ENCODE peak calls at places on chromosome 9, in four cellular contexts. One of them, this sample, is unnamed.

GRCh38 chr9:97905228-97905627 is 17.1 kb downstream of the TRMO start:
- DNase-seq in IMR-90: no peak
- DNase-seq in keratinocyte: no peak
- DNase-seq in K562: no peak
- DNase-seq in this sample: no peak

GRCh38 chr9:131006601-131007000 is 2.4 kb upstream of the LAMC3 start:
- DNase-seq in IMR-90: no peak
- DNase-seq in keratinocyte: no peak
- DNase-seq in K562: no peak
- DNase-seq in this sample: no peak

GRCh38 chr9:111895996-111896941 is at the start of gene UGCG:
- DNase-seq in IMR-90: peak; percentile 90
- DNase-seq in keratinocyte: no peak
- DNase-seq in K562: peak; percentile 94
- DNase-seq in this sample: peak; percentile 92

GRCh38 chr9:18036364-18036896 is 437.5 kb upstream of the ADAMTSL1 start:
- DNase-seq in IMR-90: no peak
- DNase-seq in keratinocyte: no peak
- DNase-seq in K562: no peak
- DNase-seq in this sample: no peak

GRCh38 chr9:123283048-123283408 is 14.6 kb upstream of the STRBP start:
- DNase-seq in IMR-90: no peak
- DNase-seq in keratinocyte: no peak
- DNase-seq in K562: no peak
- DNase-seq in this sample: no peak

GRCh38 chr9:4857163-4857562 is 64.4 kb downstream of the RCL1 start:
- DNase-seq in IMR-90: no peak
- DNase-seq in keratinocyte: no peak
- DNase-seq in K562: no peak
- DNase-seq in this sample: no peak

GRCh38 chr9:132406554-132407122 is at the start of gene TTF1:
- DNase-seq in IMR-90: peak; percentile 88
- DNase-seq in keratinocyte: peak; percentile 35
- DNase-seq in K562: peak; percentile 94
- DNase-seq in this sample: peak; percentile 88

GRCh38 chr9:138075961-138076649 is 198.5 kb downstream of the CACNA1B start:
- DNase-seq in IMR-90: no peak
- DNase-seq in keratinocyte: no peak
- DNase-seq in K562: no peak
- DNase-seq in this sample: no peak

GRCh38 chr9:71761938-71762353 is 6.4 kb downstream of the CEMIP2 start:
- DNase-seq in IMR-90: no peak
- DNase-seq in keratinocyte: no peak
- DNase-seq in K562: no peak
- DNase-seq in this sample: no peak

GRCh38 chr9:95055851-95056551 is 261.5 kb downstream of the FANCC start:
- DNase-seq in IMR-90: peak; percentile 77
- DNase-seq in keratinocyte: no peak
- DNase-seq in K562: no peak
- DNase-seq in this sample: peak; percentile 74

GRCh38 chr9:129412814-129413536 is 207.9 kb downstream of the C9orf50 start:
- DNase-seq in IMR-90: peak; percentile 78
- DNase-seq in keratinocyte: no peak
- DNase-seq in K562: peak; percentile 70
- DNase-seq in this sample: peak; percentile 81

GRCh38 chr9:68905129-68905528 is 108.8 kb downstream of the PRKACG start:
- DNase-seq in IMR-90: no peak
- DNase-seq in keratinocyte: no peak
- DNase-seq in K562: no peak
- DNase-seq in this sample: no peak

GRCh38 chr9:124216474-124217176 is 41.1 kb upstream of the NEK6 start:
- DNase-seq in IMR-90: no peak
- DNase-seq in keratinocyte: no peak
- DNase-seq in K562: no peak
- DNase-seq in this sample: no peak

GRCh38 chr9:126144617-126145456 is 181.8 kb upstream of the MVB12B start:
- DNase-seq in IMR-90: no peak
- DNase-seq in keratinocyte: no peak
- DNase-seq in K562: no peak
- DNase-seq in this sample: no peak
- H3K9me1 ChIP-seq in IMR-90: no peaks in the 10 kb centered on the region
- H3K9me1 ChIP-seq in keratinocyte: no peaks in the 10 kb centered on the region
- H3K9me1 ChIP-seq in K562: no peaks in the 10 kb centered on the region
- H3K9me1 ChIP-seq in this sample: no peaks in the 10 kb centered on the region

GRCh38 chr9:11558043-11558442 is 945.2 kb upstream of the PTPRD start:
- DNase-seq in IMR-90: no peak
- DNase-seq in keratinocyte: no peak
- DNase-seq in K562: no peak
- DNase-seq in this sample: no peak
- H3K9me1 ChIP-seq in IMR-90: no peaks in the 10 kb centered on the region
- H3K9me1 ChIP-seq in keratinocyte: no peaks in the 10 kb centered on the region
- H3K9me1 ChIP-seq in K562: no peaks in the 10 kb centered on the region
- H3K9me1 ChIP-seq in this sample: no peaks in the 10 kb centered on the region

GRCh38 chr9:70420267-70421019 is 6.0 kb upstream of the KLF9 start:
- DNase-seq in IMR-90: peak; percentile 82
- DNase-seq in keratinocyte: no peak
- DNase-seq in K562: peak; percentile 67
- DNase-seq in this sample: peak; percentile 91

GRCh38 chr9:70425192-70425591 is 10.7 kb upstream of the KLF9 start:
- DNase-seq in IMR-90: no peak
- DNase-seq in keratinocyte: no peak
- DNase-seq in K562: no peak
- DNase-seq in this sample: no peak

GRCh38 chr9:70421272-70422180 is 7.1 kb upstream of the KLF9 start:
- DNase-seq in IMR-90: peak; percentile 54
- DNase-seq in keratinocyte: no peak
- DNase-seq in K562: no peak
- DNase-seq in this sample: peak; percentile 44

GRCh38 chr9:70421020-70421271 is 6.5 kb upstream of the KLF9 start:
- DNase-seq in IMR-90: no peak
- DNase-seq in keratinocyte: no peak
- DNase-seq in K562: no peak
- DNase-seq in this sample: no peak

DNA sequence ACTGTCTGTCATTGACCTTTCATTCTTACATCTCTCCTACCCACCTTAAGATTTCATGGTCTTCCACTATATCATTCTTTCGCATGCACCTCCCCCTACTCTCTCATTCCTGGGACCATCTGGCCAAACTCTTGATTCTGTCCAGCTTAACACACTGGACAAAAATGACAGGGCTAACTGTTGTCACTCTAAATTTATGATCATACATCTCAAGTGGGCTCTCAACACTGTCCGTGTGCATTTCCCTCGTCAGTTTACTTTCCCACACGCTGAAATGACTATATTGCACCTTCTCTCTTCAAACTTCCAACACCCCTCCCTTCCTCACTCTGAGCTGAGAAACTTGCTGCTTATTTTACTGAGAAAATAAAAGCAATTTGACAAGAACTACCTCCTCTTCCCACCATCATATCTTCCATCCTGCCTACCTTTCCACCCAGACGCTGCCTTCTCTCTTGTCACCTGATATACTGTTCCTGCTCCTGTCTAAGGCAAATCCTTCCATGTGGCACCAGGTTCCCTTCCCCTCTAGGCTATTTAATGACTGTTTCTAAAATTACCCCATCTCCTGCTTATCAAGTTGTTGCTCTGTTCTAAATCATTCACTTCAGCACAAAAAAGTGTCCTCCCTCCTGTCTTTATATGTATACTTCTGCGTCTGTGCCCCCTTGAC is 8.1 kb upstream of the KLF9 start:
- DNase-seq in IMR-90: no peak
- DNase-seq in keratinocyte: no peak
- DNase-seq in K562: no peak
- DNase-seq in this sample: no peak
- H3K9me1 ChIP-seq in IMR-90: peaks cover 3% of the 10 kb centered on the region
- H3K9me1 ChIP-seq in keratinocyte: no peaks in the 10 kb centered on the region
- H3K9me1 ChIP-seq in K562: no peaks in the 10 kb centered on the region
- H3K9me1 ChIP-seq in this sample: no peaks in the 10 kb centered on the region

DNA sequence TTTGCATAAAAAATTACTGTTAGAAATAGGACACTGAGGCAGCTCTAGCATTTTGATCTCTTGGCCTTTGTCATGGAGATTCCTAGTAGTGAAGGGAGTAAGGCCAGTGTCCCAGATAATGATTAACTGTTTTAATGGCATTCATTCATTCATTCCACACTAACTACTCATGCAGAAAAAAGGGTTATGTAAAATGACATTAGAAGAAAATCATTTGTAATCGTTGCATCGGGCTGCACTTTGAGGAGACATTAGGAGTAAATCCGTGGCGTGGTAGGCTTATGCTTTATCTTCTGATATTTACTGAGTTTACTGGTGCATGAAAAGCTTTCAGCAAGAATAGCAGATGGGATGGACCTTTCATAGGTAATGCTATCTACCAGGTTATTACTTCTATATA is 82.6 kb upstream of the GRHPR start:
- DNase-seq in IMR-90: no peak
- DNase-seq in keratinocyte: no peak
- DNase-seq in K562: no peak
- DNase-seq in this sample: no peak
- H3K9me1 ChIP-seq in IMR-90: no peaks in the 10 kb centered on the region
- H3K9me1 ChIP-seq in keratinocyte: no peaks in the 10 kb centered on the region
- H3K9me1 ChIP-seq in K562: no peaks in the 10 kb centered on the region
- H3K9me1 ChIP-seq in this sample: no peaks in the 10 kb centered on the region

DNA sequence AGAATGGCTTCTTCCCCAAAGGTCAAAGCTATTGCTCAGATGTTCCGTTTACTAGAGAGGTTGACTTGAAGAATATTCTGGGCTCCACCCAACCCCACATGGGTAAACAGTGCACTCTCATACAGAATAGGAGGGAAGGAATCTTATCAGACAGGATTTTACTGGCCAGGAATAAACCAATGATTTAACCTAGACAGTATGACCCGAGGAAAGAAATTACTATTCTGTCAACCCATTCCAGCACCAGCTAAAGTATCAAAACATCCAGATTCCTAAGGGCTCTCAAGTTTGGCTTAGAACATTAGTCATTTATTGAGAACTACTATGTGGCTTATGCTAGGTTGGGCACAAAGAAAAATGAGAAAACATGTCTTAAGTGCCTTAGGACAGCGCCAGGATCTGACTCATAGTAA is 493.6 kb upstream of the KLF4 start:
- DNase-seq in IMR-90: peak; percentile 56
- DNase-seq in keratinocyte: peak; percentile 44
- DNase-seq in K562: no peak
- DNase-seq in this sample: peak; percentile 21
- H3K9me1 ChIP-seq in IMR-90: no peaks in the 10 kb centered on the region
- H3K9me1 ChIP-seq in keratinocyte: no peaks in the 10 kb centered on the region
- H3K9me1 ChIP-seq in K562: no peaks in the 10 kb centered on the region
- H3K9me1 ChIP-seq in this sample: no peaks in the 10 kb centered on the region

GRCh38 chr9:34603610-34604231 is 8.2 kb downstream of the RPP25L start:
- DNase-seq in IMR-90: peak; percentile 63
- DNase-seq in keratinocyte: no peak
- DNase-seq in K562: peak; percentile 75
- DNase-seq in this sample: peak; percentile 77

GRCh38 chr9:34600908-34601307 is 11.0 kb downstream of the RPP25L start:
- DNase-seq in IMR-90: no peak
- DNase-seq in keratinocyte: peak; percentile 84
- DNase-seq in K562: no peak
- DNase-seq in this sample: no peak

GRCh38 chr9:34599546-34599945 is 10.0 kb upstream of the CNTFR start:
- DNase-seq in IMR-90: no peak
- DNase-seq in keratinocyte: no peak
- DNase-seq in K562: no peak
- DNase-seq in this sample: no peak

GRCh38 chr9:34602906-34603305 is 9.0 kb downstream of the RPP25L start:
- DNase-seq in IMR-90: no peak
- DNase-seq in keratinocyte: no peak
- DNase-seq in K562: no peak
- DNase-seq in this sample: no peak

DNA sequence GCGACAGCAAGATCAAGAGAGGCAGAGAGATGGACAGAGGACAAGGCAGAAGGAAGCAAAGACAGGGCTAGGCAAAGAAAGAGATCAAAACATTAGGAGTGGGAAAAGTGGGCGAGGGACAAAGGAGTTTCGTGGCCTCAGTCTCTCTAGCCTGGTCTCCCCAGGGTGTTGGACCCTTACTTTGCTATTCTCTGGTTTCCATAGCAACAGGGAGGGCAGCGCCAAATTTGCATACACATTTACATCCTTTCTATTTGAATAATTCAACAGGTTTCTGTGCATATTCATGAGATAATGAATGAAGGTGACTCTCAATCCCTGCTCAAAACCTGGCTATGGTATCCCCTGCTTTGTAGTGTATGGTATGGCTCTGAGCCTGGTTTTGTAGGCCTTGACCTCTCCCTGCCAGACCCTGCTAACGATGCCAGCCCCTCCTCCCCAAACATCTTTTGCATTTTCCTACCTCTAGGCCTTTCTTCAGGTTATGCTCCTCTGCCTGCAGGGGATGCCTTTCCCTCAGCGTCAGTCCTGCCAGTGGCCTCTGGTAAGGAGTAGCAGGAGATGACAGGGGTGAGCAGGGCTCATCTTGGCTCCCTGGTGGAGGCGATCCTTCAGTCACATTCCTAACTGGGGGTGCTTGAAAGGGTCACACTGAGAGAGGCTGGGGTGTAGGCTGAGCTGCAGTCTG is 9.9 kb downstream of the RPP25L start:
- DNase-seq in IMR-90: no peak
- DNase-seq in keratinocyte: no peak
- DNase-seq in K562: no peak
- DNase-seq in this sample: no peak
- H3K9me1 ChIP-seq in IMR-90: no peaks in the 10 kb centered on the region
- H3K9me1 ChIP-seq in keratinocyte: no peaks in the 10 kb centered on the region
- H3K9me1 ChIP-seq in K562: no peaks in the 10 kb centered on the region
- H3K9me1 ChIP-seq in this sample: no peaks in the 10 kb centered on the region

DNA sequence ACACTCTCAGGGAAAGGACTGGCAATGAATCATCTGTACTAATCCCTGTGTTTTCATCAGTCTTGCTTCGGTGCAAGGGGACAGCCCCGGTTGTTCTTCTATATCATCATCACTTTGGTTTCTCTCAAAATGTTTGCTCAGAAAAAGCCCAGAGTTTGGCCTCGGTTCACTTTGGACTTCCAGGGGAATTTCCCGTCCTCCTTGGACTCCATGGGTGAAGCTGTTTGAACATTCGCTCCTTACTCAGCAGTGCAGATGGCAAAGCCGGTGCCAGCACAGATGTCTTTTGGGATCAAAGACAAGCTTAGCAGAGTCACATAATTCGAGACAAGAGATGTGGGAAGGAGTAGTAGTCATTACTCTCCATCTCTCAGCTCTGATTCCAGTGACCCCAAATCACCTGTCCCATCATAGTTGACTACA is 69.8 kb upstream of the TNFSF8 start:
- DNase-seq in IMR-90: no peak
- DNase-seq in keratinocyte: no peak
- DNase-seq in K562: no peak
- DNase-seq in this sample: no peak
- H3K9me1 ChIP-seq in IMR-90: no peaks in the 10 kb centered on the region
- H3K9me1 ChIP-seq in keratinocyte: no peaks in the 10 kb centered on the region
- H3K9me1 ChIP-seq in K562: no peaks in the 10 kb centered on the region
- H3K9me1 ChIP-seq in this sample: no peaks in the 10 kb centered on the region

GRCh38 chr9:31520301-31521085 is 864.0 kb upstream of the ACO1 start:
- DNase-seq in IMR-90: no peak
- DNase-seq in keratinocyte: no peak
- DNase-seq in K562: no peak
- DNase-seq in this sample: no peak

GRCh38 chr9:31519011-31519410 is 865.4 kb upstream of the ACO1 start:
- DNase-seq in IMR-90: no peak
- DNase-seq in keratinocyte: no peak
- DNase-seq in K562: no peak
- DNase-seq in this sample: no peak

GRCh38 chr9:31519424-31519823 is 865.0 kb upstream of the ACO1 start:
- DNase-seq in IMR-90: no peak
- DNase-seq in keratinocyte: no peak
- DNase-seq in K562: no peak
- DNase-seq in this sample: no peak

GRCh38 chr9:31519826-31520225 is 864.6 kb upstream of the ACO1 start:
- DNase-seq in IMR-90: no peak
- DNase-seq in keratinocyte: no peak
- DNase-seq in K562: no peak
- DNase-seq in this sample: peak; percentile 26
- H3K9me1 ChIP-seq in IMR-90: no peaks in the 10 kb centered on the region
- H3K9me1 ChIP-seq in keratinocyte: no peaks in the 10 kb centered on the region
- H3K9me1 ChIP-seq in K562: no peaks in the 10 kb centered on the region
- H3K9me1 ChIP-seq in this sample: no peaks in the 10 kb centered on the region